ENCODE peak calls at places on chromosomes 11 and 22, in nine cellular contexts. One of them, this sample, is unnamed.

GRCh38 chr11:61297741-61298140 is 2.6 kb upstream of the VWCE start:
- DNase-seq in heart left ventricle: peak; percentile 26
- DNase-seq in adrenal gland: no peak
- DNase-seq in kidney epithelial cell: peak; percentile 86
- DNase-seq in kidney: peak; percentile 53
- DNase-seq in brain microvascular endothelial cell: peak; percentile 92
- DNase-seq in psoas muscle: peak; percentile 42
- DNase-seq in right lobe of liver: peak; percentile 31
- DNase-seq in CD8-positive, alpha-beta T cell: no peak
- DNase-seq in this sample: peak; percentile 94

GRCh38 chr11:99368579-99368978 is 347.8 kb downstream of the CNTN5 start:
- DNase-seq in psoas muscle: no peak
- DNase-seq in brain microvascular endothelial cell: peak; percentile 40
- DNase-seq in CD8-positive, alpha-beta T cell: no peak
- DNase-seq in adrenal gland: no peak
- DNase-seq in right lobe of liver: no peak
- DNase-seq in kidney epithelial cell: peak; percentile 14
- DNase-seq in heart left ventricle: no peak
- DNase-seq in kidney: no peak
- DNase-seq in this sample: peak; percentile 41

GRCh38 chr22:31829505-31829904 is 75.7 kb downstream of the DEPDC5 start:
- DNase-seq in brain microvascular endothelial cell: peak; percentile 93
- DNase-seq in CD8-positive, alpha-beta T cell: no peak
- DNase-seq in adrenal gland: peak; percentile 55
- DNase-seq in kidney: no peak
- DNase-seq in psoas muscle: peak; percentile 21
- DNase-seq in right lobe of liver: no peak
- DNase-seq in kidney epithelial cell: peak; percentile 72
- DNase-seq in heart left ventricle: no peak
- DNase-seq in this sample: peak; percentile 96

GRCh38 chr11:132895340-132895739 is 637.0 kb downstream of the OPCML start:
- DNase-seq in heart left ventricle: no peak
- DNase-seq in right lobe of liver: no peak
- DNase-seq in psoas muscle: no peak
- DNase-seq in brain microvascular endothelial cell: peak; percentile 97
- DNase-seq in adrenal gland: no peak
- DNase-seq in CD8-positive, alpha-beta T cell: no peak
- DNase-seq in kidney epithelial cell: peak; percentile 76
- DNase-seq in kidney: no peak
- DNase-seq in this sample: peak; percentile 85

GRCh38 chr22:21569459-21570161 is 2.1 kb downstream of the UBE2L3 start:
- DNase-seq in adrenal gland: no peak
- DNase-seq in psoas muscle: no peak
- DNase-seq in kidney epithelial cell: no peak
- DNase-seq in right lobe of liver: no peak
- DNase-seq in heart left ventricle: no peak
- DNase-seq in CD8-positive, alpha-beta T cell: no peak
- DNase-seq in kidney: no peak
- DNase-seq in brain microvascular endothelial cell: no peak
- DNase-seq in this sample: no peak

GRCh38 chr11:113475160-113475761 is at the start of gene DRD2:
- DNase-seq in adrenal gland: peak; percentile 47
- DNase-seq in heart left ventricle: no peak
- DNase-seq in kidney epithelial cell: no peak
- DNase-seq in brain microvascular endothelial cell: no peak
- DNase-seq in CD8-positive, alpha-beta T cell: no peak
- DNase-seq in right lobe of liver: no peak
- DNase-seq in kidney: no peak
- DNase-seq in psoas muscle: no peak
- DNase-seq in this sample: no peak

GRCh38 chr11:62144641-62145255 is 20.9 kb downstream of the INCENP start:
- DNase-seq in adrenal gland: peak; percentile 9
- DNase-seq in CD8-positive, alpha-beta T cell: no peak
- DNase-seq in psoas muscle: no peak
- DNase-seq in kidney epithelial cell: no peak
- DNase-seq in brain microvascular endothelial cell: no peak
- DNase-seq in heart left ventricle: no peak
- DNase-seq in kidney: no peak
- DNase-seq in right lobe of liver: no peak
- DNase-seq in this sample: no peak

GRCh38 chr11:63914896-63915681 is 1.9 kb downstream of the RCOR2 start:
- DNase-seq in kidney: no peak
- DNase-seq in psoas muscle: no peak
- DNase-seq in adrenal gland: no peak
- DNase-seq in right lobe of liver: no peak
- DNase-seq in CD8-positive, alpha-beta T cell: no peak
- DNase-seq in brain microvascular endothelial cell: no peak
- DNase-seq in heart left ventricle: no peak
- DNase-seq in kidney epithelial cell: no peak
- DNase-seq in this sample: no peak

GRCh38 chr11:27124514-27125264 is 84.1 kb downstream of the BBOX1 start:
- DNase-seq in kidney epithelial cell: no peak
- DNase-seq in brain microvascular endothelial cell: no peak
- DNase-seq in kidney: no peak
- DNase-seq in right lobe of liver: no peak
- DNase-seq in CD8-positive, alpha-beta T cell: no peak
- DNase-seq in psoas muscle: no peak
- DNase-seq in adrenal gland: no peak
- DNase-seq in heart left ventricle: no peak
- DNase-seq in this sample: peak; percentile 61

GRCh38 chr22:23938328-23939016 is 22.5 kb downstream of the GSTT2B start:
- DNase-seq in kidney epithelial cell: no peak
- DNase-seq in right lobe of liver: no peak
- DNase-seq in adrenal gland: no peak
- DNase-seq in heart left ventricle: no peak
- DNase-seq in psoas muscle: no peak
- DNase-seq in CD8-positive, alpha-beta T cell: no peak
- DNase-seq in brain microvascular endothelial cell: no peak
- DNase-seq in kidney: no peak
- DNase-seq in this sample: peak; percentile 28

GRCh38 chr11:108115495-108116140 is 5.7 kb upstream of the ACAT1 start:
- DNase-seq in kidney epithelial cell: peak; percentile 85
- DNase-seq in heart left ventricle: peak; percentile 85
- DNase-seq in psoas muscle: peak; percentile 83
- DNase-seq in brain microvascular endothelial cell: peak; percentile 88
- DNase-seq in right lobe of liver: peak; percentile 79
- DNase-seq in CD8-positive, alpha-beta T cell: no peak
- DNase-seq in adrenal gland: peak; percentile 92
- DNase-seq in kidney: peak; percentile 90
- DNase-seq in this sample: peak; percentile 86

GRCh38 chr22:42841444-42841843 is 15.6 kb downstream of the ARFGAP3 start:
- DNase-seq in CD8-positive, alpha-beta T cell: no peak
- DNase-seq in kidney: no peak
- DNase-seq in brain microvascular endothelial cell: peak; percentile 51
- DNase-seq in right lobe of liver: no peak
- DNase-seq in psoas muscle: no peak
- DNase-seq in kidney epithelial cell: no peak
- DNase-seq in heart left ventricle: no peak
- DNase-seq in adrenal gland: no peak
- DNase-seq in this sample: no peak

GRCh38 chr22:36417281-36417686 is 29.5 kb upstream of the MYH9 start:
- DNase-seq in right lobe of liver: peak; percentile 48
- DNase-seq in brain microvascular endothelial cell: no peak
- DNase-seq in CD8-positive, alpha-beta T cell: no peak
- DNase-seq in heart left ventricle: no peak
- DNase-seq in kidney epithelial cell: no peak
- DNase-seq in kidney: no peak
- DNase-seq in psoas muscle: no peak
- DNase-seq in adrenal gland: no peak
- DNase-seq in this sample: peak; percentile 98

GRCh38 chr11:95149659-95150294 is 60.1 kb downstream of the ENDOD1 start:
- DNase-seq in kidney epithelial cell: peak; percentile 50
- DNase-seq in psoas muscle: peak; percentile 31
- DNase-seq in heart left ventricle: peak; percentile 42
- DNase-seq in kidney: peak; percentile 87
- DNase-seq in CD8-positive, alpha-beta T cell: no peak
- DNase-seq in adrenal gland: no peak
- DNase-seq in brain microvascular endothelial cell: no peak
- DNase-seq in right lobe of liver: no peak
- DNase-seq in this sample: peak; percentile 58

GRCh38 chr11:120391297-120391696 is 55.1 kb downstream of the ARHGEF12 start:
- DNase-seq in kidney: no peak
- DNase-seq in heart left ventricle: no peak
- DNase-seq in psoas muscle: no peak
- DNase-seq in CD8-positive, alpha-beta T cell: no peak
- DNase-seq in brain microvascular endothelial cell: no peak
- DNase-seq in right lobe of liver: no peak
- DNase-seq in kidney epithelial cell: no peak
- DNase-seq in adrenal gland: no peak
- DNase-seq in this sample: no peak

GRCh38 chr11:120392299-120392698 is 56.1 kb downstream of the ARHGEF12 start:
- DNase-seq in adrenal gland: no peak
- DNase-seq in kidney epithelial cell: no peak
- DNase-seq in CD8-positive, alpha-beta T cell: no peak
- DNase-seq in psoas muscle: no peak
- DNase-seq in heart left ventricle: no peak
- DNase-seq in brain microvascular endothelial cell: no peak
- DNase-seq in kidney: no peak
- DNase-seq in right lobe of liver: no peak
- DNase-seq in this sample: no peak

GRCh38 chr11:120392791-120393190 is 56.6 kb downstream of the ARHGEF12 start:
- DNase-seq in psoas muscle: no peak
- DNase-seq in kidney: no peak
- DNase-seq in brain microvascular endothelial cell: peak; percentile 66
- DNase-seq in heart left ventricle: no peak
- DNase-seq in CD8-positive, alpha-beta T cell: no peak
- DNase-seq in kidney epithelial cell: no peak
- DNase-seq in adrenal gland: no peak
- DNase-seq in right lobe of liver: no peak
- DNase-seq in this sample: no peak

GRCh38 chr11:120390585-120390922 is 54.3 kb downstream of the ARHGEF12 start:
- DNase-seq in kidney epithelial cell: no peak
- DNase-seq in heart left ventricle: no peak
- DNase-seq in psoas muscle: no peak
- DNase-seq in adrenal gland: no peak
- DNase-seq in right lobe of liver: no peak
- DNase-seq in CD8-positive, alpha-beta T cell: no peak
- DNase-seq in brain microvascular endothelial cell: no peak
- DNase-seq in kidney: no peak
- DNase-seq in this sample: no peak

DNA sequence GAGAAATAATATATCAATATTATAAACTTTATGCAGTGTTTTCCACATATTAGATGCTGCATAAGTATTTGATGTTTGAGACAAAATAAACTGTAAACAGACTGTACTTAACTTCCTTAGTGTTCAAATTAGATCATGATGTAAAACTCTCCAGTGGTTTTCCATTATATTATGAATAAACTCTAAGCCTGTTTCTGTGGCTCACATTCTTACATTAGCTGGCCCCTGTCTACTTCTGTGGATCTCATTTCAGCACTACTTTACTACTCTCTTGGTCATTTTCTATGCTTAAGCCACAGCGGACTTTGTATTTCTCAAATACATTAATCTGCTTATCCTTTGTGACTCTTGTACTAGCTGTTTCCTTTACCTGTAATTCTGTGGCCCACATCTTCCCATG is 55.6 kb downstream of the ARHGEF12 start:
- DNase-seq in right lobe of liver: no peak
- DNase-seq in psoas muscle: no peak
- DNase-seq in kidney: no peak
- DNase-seq in CD8-positive, alpha-beta T cell: no peak
- DNase-seq in kidney epithelial cell: no peak
- DNase-seq in adrenal gland: no peak
- DNase-seq in brain microvascular endothelial cell: no peak
- DNase-seq in heart left ventricle: no peak
- DNase-seq in this sample: no peak
- H3K4me3 ChIP-seq in right lobe of liver: no peak overlapping the region
- H3K4me3 ChIP-seq in psoas muscle: peak overlapping the region; percentile 32
- H3K4me3 ChIP-seq in kidney: no peak overlapping the region
- H3K4me3 ChIP-seq in CD8-positive, alpha-beta T cell: no peak overlapping the region
- H3K4me3 ChIP-seq in kidney epithelial cell: no peak overlapping the region
- H3K4me3 ChIP-seq in adrenal gland: no peak overlapping the region
- H3K4me3 ChIP-seq in brain microvascular endothelial cell: no peak overlapping the region
- H3K4me3 ChIP-seq in heart left ventricle: no peak overlapping the region
- H3K4me3 ChIP-seq in this sample: no peak overlapping the region

GRCh38 chr11:101436511-101437142 is 147.2 kb downstream of the TRPC6 start:
- DNase-seq in kidney: no peak
- DNase-seq in heart left ventricle: no peak
- DNase-seq in adrenal gland: no peak
- DNase-seq in right lobe of liver: no peak
- DNase-seq in kidney epithelial cell: no peak
- DNase-seq in brain microvascular endothelial cell: peak; percentile 45
- DNase-seq in CD8-positive, alpha-beta T cell: no peak
- DNase-seq in psoas muscle: no peak
- DNase-seq in this sample: peak; percentile 58
- TF ChIP-seq CTCF in kidney: peak; percentile 54
- TF ChIP-seq CTCF in heart left ventricle: peak; percentile 41
- TF ChIP-seq CTCF in adrenal gland: peak; percentile 56
- TF ChIP-seq CTCF in right lobe of liver: peak; percentile 71
- TF ChIP-seq CTCF in kidney epithelial cell: peak; percentile 80
- TF ChIP-seq CTCF in brain microvascular endothelial cell: peak; percentile 88
- TF ChIP-seq CTCF in CD8-positive, alpha-beta T cell: no peak
- TF ChIP-seq CTCF in psoas muscle: peak; percentile 40
- TF ChIP-seq CTCF in this sample: peak; percentile 80

GRCh38 chr11:34680918-34681554 is 60.1 kb downstream of the EHF start:
- DNase-seq in right lobe of liver: no peak
- DNase-seq in brain microvascular endothelial cell: peak; percentile 59
- DNase-seq in CD8-positive, alpha-beta T cell: no peak
- DNase-seq in kidney epithelial cell: peak; percentile 82
- DNase-seq in heart left ventricle: no peak
- DNase-seq in kidney: no peak
- DNase-seq in psoas muscle: no peak
- DNase-seq in adrenal gland: no peak
- DNase-seq in this sample: peak; percentile 94
- H3K36me3 ChIP-seq in right lobe of liver: no peaks in the 10 kb centered on the region
- H3K36me3 ChIP-seq in brain microvascular endothelial cell: no peaks in the 10 kb centered on the region
- H3K36me3 ChIP-seq in CD8-positive, alpha-beta T cell: no peaks in the 10 kb centered on the region
- H3K36me3 ChIP-seq in kidney epithelial cell: no peaks in the 10 kb centered on the region
- H3K36me3 ChIP-seq in heart left ventricle: no peaks in the 10 kb centered on the region
- H3K36me3 ChIP-seq in kidney: no peaks in the 10 kb centered on the region
- H3K36me3 ChIP-seq in psoas muscle: no peaks in the 10 kb centered on the region
- H3K36me3 ChIP-seq in adrenal gland: no peaks in the 10 kb centered on the region
- H3K36me3 ChIP-seq in this sample: no peaks in the 10 kb centered on the region

DNA sequence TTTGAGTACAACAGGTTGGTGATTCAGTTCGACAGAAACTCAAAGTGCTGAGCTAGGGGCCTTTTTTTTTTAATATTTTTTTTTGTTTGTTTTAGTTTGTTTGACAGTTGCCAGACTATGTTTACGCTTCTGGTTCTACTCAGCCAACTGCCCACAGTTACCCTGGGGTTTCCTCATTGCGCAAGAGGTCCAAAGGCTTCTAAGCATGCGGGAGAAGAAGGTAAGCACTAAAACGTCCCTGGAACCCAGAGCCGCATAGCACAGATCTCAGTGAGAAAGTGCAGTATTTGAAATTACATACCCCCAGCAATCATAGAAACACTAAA is 649 bp downstream of the PRRG4 start:
- DNase-seq in brain microvascular endothelial cell: no peak
- DNase-seq in adrenal gland: no peak
- DNase-seq in right lobe of liver: peak; percentile 70
- DNase-seq in heart left ventricle: no peak
- DNase-seq in kidney: no peak
- DNase-seq in kidney epithelial cell: no peak
- DNase-seq in psoas muscle: no peak
- DNase-seq in CD8-positive, alpha-beta T cell: no peak
- DNase-seq in this sample: peak; percentile 79
- H3K4me3 ChIP-seq in brain microvascular endothelial cell: peak overlapping the region; percentile 60
- H3K4me3 ChIP-seq in adrenal gland: peak overlapping the region; percentile 63
- H3K4me3 ChIP-seq in right lobe of liver: peak overlapping the region; percentile 73
- H3K4me3 ChIP-seq in heart left ventricle: peak overlapping the region; percentile 59
- H3K4me3 ChIP-seq in kidney: peak overlapping the region; percentile 64
- H3K4me3 ChIP-seq in kidney epithelial cell: peak overlapping the region; percentile 47
- H3K4me3 ChIP-seq in psoas muscle: peak overlapping the region; percentile 70
- H3K4me3 ChIP-seq in CD8-positive, alpha-beta T cell: no peak overlapping the region
- H3K4me3 ChIP-seq in this sample: peak overlapping the region; percentile 56